ENCODE peak calls at places on chromosomes 3 and 15, in four cellular contexts. V is GM12878, S is HepG2, T is K562. J is an unnamed sample.

GRCh38 chr3:105970283-105970682 is 101.5 kb upstream of the CBLB start:
- DNase-seq in V (no peak), S (no peak), T (no peak), J (no peak)

GRCh38 chr3:113977822-113978221 is 30.0 kb downstream of the ZDHHC23 start:
- DNase-seq in V (no peak), T (no peak), S (no peak), J (no peak)

GRCh38 chr3:43171770-43172169 is 65.9 kb upstream of the POMGNT2 start:
- DNase-seq in V (no peak), S (no peak), T (no peak), J (no peak)

GRCh38 chr3:80338366-80338765 is 570.6 kb upstream of the ROBO1 start:
- DNase-seq in S (no peak), V (no peak), T (no peak), J (no peak)

GRCh38 chr15:70339551-70340517 is 242.1 kb upstream of the TLE3 start:
- DNase-seq in T (no peak), S (no peak), V (no peak), J (no peak)

GRCh38 chr15:68480296-68480695 is 48.3 kb upstream of the ITGA11 start:
- DNase-seq in T (no peak), S (no peak), V (no peak), J (no peak)

GRCh38 chr3:12438318-12438717 is 46.0 kb upstream of the TSEN2 start:
- DNase-seq in S (no peak), T (no peak), V (no peak), J (no peak)

GRCh38 chr3:94106268-94106667 is 43.4 kb downstream of the NSUN3 start:
- DNase-seq in T (no peak), V (no peak), S (no peak), J (peak; percentile 8)

GRCh38 chr3:171704002-171704401 is 106.3 kb downstream of the PLD1 start:
- DNase-seq in T (peak; percentile 17), S (peak; percentile 9), V (no peak), J (peak; percentile 38)

GRCh38 chr15:60272623-60273022 is 125.2 kb downstream of the ANXA2 start:
- DNase-seq in T (no peak), V (no peak), S (no peak), J (no peak)

GRCh38 chr3:169627073-169627472 is 36.4 kb downstream of the MECOM start:
- DNase-seq in V (no peak), S (no peak), T (no peak), J (no peak)

GRCh38 chr15:65421360-65422215 is 1.2 kb downstream of the IGDCC4 start:
- DNase-seq in T (peak; percentile 68), S (no peak), V (no peak), J (peak; percentile 58)

GRCh38 chr15:58875343-58875742 is 58.1 kb downstream of the SLTM start:
- DNase-seq in V (no peak), S (no peak), T (no peak), J (no peak)

GRCh38 chr3:60890226-60890625 is 361.0 kb downstream of the FHIT start:
- DNase-seq in S (no peak), V (no peak), T (no peak), J (no peak)

GRCh38 chr3:71035314-71035713 is 548.2 kb downstream of the FOXP1 start:
- DNase-seq in V (no peak), T (no peak), S (no peak), J (no peak)

GRCh38 chr3:72273615-72274014 is 488.7 kb upstream of the PROK2 start:
- DNase-seq in T (no peak), V (no peak), S (no peak), J (no peak)

GRCh38 chr15:69450968-69451695 is 1.5 kb upstream of the RPLP1 start:
- DNase-seq in V (no peak), S (peak; percentile 53), T (no peak), J (no peak)

GRCh38 chr3:4780545-4780957 is 198.7 kb upstream of the BHLHE40 start:
- DNase-seq in T (no peak), S (peak; percentile 51), V (no peak), J (no peak)

GRCh38 chr3:195859061-195859845 is 47.5 kb upstream of the MUC4 start:
- DNase-seq in S (peak; percentile 43), V (no peak), T (peak; percentile 76), J (peak; percentile 65)

GRCh38 chr15:99618941-99619411 is 53.2 kb downstream of the MEF2A start:
- DNase-seq in S (no peak), T (no peak), V (no peak), J (peak; percentile 17)

GRCh38 chr15:52288051-52288942 is 7.3 kb downstream of the MYO5C start:
- DNase-seq in T (no peak), S (peak; percentile 99), V (no peak), J (no peak)

GRCh38 chr3:126050050-126050392 is 33.9 kb downstream of the SLC41A3 start:
- DNase-seq in V (no peak), S (no peak), T (no peak), J (no peak)

GRCh38 chr15:57470543-57470942 is 94.2 kb downstream of the CGNL1 start:
- DNase-seq in V (no peak), T (no peak), S (no peak), J (no peak)

DNA sequence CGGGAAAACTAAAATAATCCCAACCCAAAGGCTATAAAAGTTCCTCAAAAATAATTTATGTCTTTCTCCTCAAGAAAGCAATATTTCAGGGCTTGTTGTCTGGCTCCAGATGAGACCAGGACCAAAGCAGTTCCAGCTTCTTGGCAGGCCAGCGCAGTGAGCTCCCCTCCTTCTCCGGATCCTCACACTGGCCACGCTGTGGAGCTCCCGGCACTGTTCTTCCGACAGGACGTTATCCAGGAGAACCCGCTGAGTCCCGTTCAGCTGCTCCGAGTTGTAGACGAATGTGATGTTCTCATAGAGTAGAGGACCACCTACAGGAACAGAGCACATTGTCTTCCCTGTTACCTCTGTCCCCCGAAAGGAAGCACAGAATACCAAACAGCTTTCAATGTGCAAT is 146.3 kb downstream of the P3H2 start:
- DNase-seq in V (no peak), S (no peak), T (no peak), J (no peak)
- TF ChIP-seq TARDBP in V (no peak), S (no peak), T (no peak), J (no peak)

GRCh38 chr15:39968273-39969001 is 34.5 kb downstream of the EIF2AK4 start:
- DNase-seq in V (no peak), S (no peak), T (no peak), J (no peak)
- TF ChIP-seq FOXK2 in V (no peak), S (no peak), T (no peak), J (no peak)

GRCh38 chr3:178194547-178194946 is 341.7 kb upstream of the KCNMB2 start:
- DNase-seq in T (no peak), S (no peak), V (no peak), J (no peak)

GRCh38 chr3:178193846-178194245 is 342.4 kb upstream of the KCNMB2 start:
- DNase-seq in V (no peak), T (no peak), S (no peak), J (no peak)

GRCh38 chr3:178200316-178200715 is 335.9 kb upstream of the KCNMB2 start:
- DNase-seq in T (no peak), V (no peak), S (no peak), J (no peak)

GRCh38 chr3:178198329-178198728 is 337.9 kb upstream of the KCNMB2 start:
- DNase-seq in V (no peak), S (no peak), T (no peak), J (no peak)

GRCh38 chr3:178195824-178196223 is 340.4 kb upstream of the KCNMB2 start:
- DNase-seq in S (no peak), V (no peak), T (no peak), J (no peak)
- TF ChIP-seq TARDBP in S (no peak), V (no peak), T (no peak), J (no peak)

DNA sequence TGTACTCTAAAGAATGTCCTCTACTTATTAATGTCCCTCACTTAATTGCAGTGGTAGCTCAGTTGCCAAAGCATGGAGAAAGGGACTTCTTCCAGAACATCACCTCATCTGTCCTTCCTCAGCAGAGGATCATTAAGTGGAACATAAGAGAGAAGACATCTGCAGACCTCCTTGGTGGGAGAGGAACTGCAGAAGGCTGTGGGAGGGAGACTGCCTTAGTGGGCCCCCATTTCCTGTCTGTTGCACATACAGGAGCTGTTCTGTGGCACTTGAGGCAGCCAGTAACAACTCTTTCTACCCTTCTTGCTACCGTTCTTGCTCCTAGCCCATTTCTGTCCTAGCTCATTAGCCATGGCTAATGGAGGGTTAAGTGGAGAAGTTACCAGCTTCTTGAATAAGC is 33.6 kb downstream of the HPS3 start:
- DNase-seq in V (no peak), S (no peak), T (no peak), J (no peak)
- TF ChIP-seq FOXK2 in V (no peak), S (no peak), T (no peak), J (no peak)

GRCh38 chr15:22778796-22779195 is 7.6 kb upstream of the NIPA1 start:
- DNase-seq in V (no peak), S (no peak), T (no peak), J (no peak)
- TF ChIP-seq TARDBP in V (no peak), S (no peak), T (no peak), J (no peak)